ENCODE peak calls at places on chromosomes 2 and 18, in four cellular contexts. G is activated effector memory CD4-positive, alpha-beta T cell treated with anti-CD3 and anti-CD28 coated beads, Interleukin-2, amount 50 U/mL, for 16 hours; Z is CD8-positive, alpha-beta T cell; H is pancreas. N is an unnamed sample.

GRCh38 chr2:173943738-173944137 is 21.4 kb downstream of the SP3 start:
- DNase-seq in G (no peak), Z (no peak), H (no peak), N (no peak)

GRCh38 chr2:223901311-223901710 is 43.8 kb downstream of the WDFY1 start:
- DNase-seq in G (no peak), Z (no peak), H (no peak), N (no peak)

GRCh38 chr2:29314816-29315571 is 199.8 kb downstream of the CLIP4 start:
- DNase-seq in G (peak; percentile 82), Z (peak; percentile 55), H (no peak), N (no peak)

GRCh38 chr18:28781616-28782362 is 604.9 kb upstream of the CDH2 start:
- DNase-seq in G (no peak), Z (no peak), H (no peak), N (no peak)

GRCh38 chr2:177391822-177392372 is 676 bp upstream of the AGPS start:
- DNase-seq in G (no peak), Z (no peak), H (no peak), N (no peak)

GRCh38 chr2:10575566-10576300 is 114.0 kb downstream of the NOL10 start:
- DNase-seq in G (no peak), Z (no peak), H (no peak), N (no peak)

GRCh38 chr2:39516347-39517101 is 79.4 kb upstream of the MAP4K3 start:
- DNase-seq in G (no peak), Z (no peak), H (peak; percentile 39), N (peak; percentile 92)

GRCh38 chr2:232336241-232336736 is 42.3 kb upstream of the ALPP start:
- DNase-seq in G (peak; percentile 60), Z (no peak), H (peak; percentile 7), N (peak; percentile 50)

GRCh38 chr18:52945552-52945951 is 605.6 kb downstream of the DCC start:
- DNase-seq in G (no peak), Z (no peak), H (no peak), N (no peak)

GRCh38 chr2:11896386-11896785 is 150.0 kb downstream of the LPIN1 start:
- DNase-seq in G (no peak), Z (no peak), H (no peak), N (no peak)

GRCh38 chr2:182907081-182907830 is 40.8 kb upstream of the FRZB start:
- DNase-seq in G (no peak), Z (no peak), H (no peak), N (no peak)

GRCh38 chr2:177666408-177666807 is 273.8 kb downstream of the AGPS start:
- DNase-seq in G (no peak), Z (no peak), H (no peak), N (no peak)

GRCh38 chr2:233700028-233700635 is 7.4 kb downstream of the UGT1A6 start:
- DNase-seq in G (no peak), Z (no peak), H (no peak), N (no peak)

GRCh38 chr2:235616846-235617245 is 123.0 kb downstream of the AGAP1 start:
- DNase-seq in G (no peak), Z (no peak), H (no peak), N (no peak)

GRCh38 chr2:109486711-109487130 is 127.0 kb downstream of the SEPTIN10 start:
- DNase-seq in G (no peak), Z (no peak), H (no peak), N (no peak)

GRCh38 chr18:6058941-6059340 is 163.6 kb upstream of the TMEM200C start:
- DNase-seq in G (no peak), Z (no peak), H (no peak), N (no peak)

GRCh38 chr2:190979906-190980629 is 33.9 kb downstream of the STAT1 start:
- DNase-seq in G (no peak), Z (no peak), H (peak; percentile 42), N (peak; percentile 76)

GRCh38 chr2:102103992-102104871 is 38.3 kb upstream of the IL1R1 start:
- DNase-seq in G (peak; percentile 87), Z (peak; percentile 38), H (peak; percentile 44), N (peak; percentile 92)

GRCh38 chr2:152464853-152465470 is 130.0 kb downstream of the FMNL2 start:
- DNase-seq in G (no peak), Z (no peak), H (no peak), N (no peak)

GRCh38 chr2:10136187-10136934 is 13.8 kb downstream of the RRM2 start:
- DNase-seq in G (no peak), Z (no peak), H (no peak), N (peak; percentile 29)

GRCh38 chr2:33531345-33532059 is 55.1 kb downstream of the RASGRP3 start:
- DNase-seq in G (no peak), Z (no peak), H (no peak), N (no peak)

GRCh38 chr2:10678225-10678624 is 11.6 kb downstream of the NOL10 start:
- DNase-seq in G (no peak), Z (no peak), H (no peak), N (no peak)

GRCh38 chr2:58155160-58155778 is 85.9 kb downstream of the FANCL start:
- DNase-seq in G (no peak), Z (no peak), H (no peak), N (no peak)

GRCh38 chr2:216792222-216793001 is 67.5 kb downstream of the TNP1 start:
- DNase-seq in G (no peak), Z (no peak), H (no peak), N (peak; percentile 79)

GRCh38 chr18:57698571-57699276 is 77.1 kb upstream of the NARS1 start:
- DNase-seq in G (no peak), Z (no peak), H (no peak), N (no peak)

GRCh38 chr18:58578835-58579560 is 49.9 kb downstream of the ALPK2 start:
- DNase-seq in G (no peak), Z (no peak), H (no peak), N (no peak)

GRCh38 chr2:42169869-42170465 is 814 bp downstream of the EML4 start:
- DNase-seq in G (peak; percentile 65), Z (peak; percentile 25), H (no peak), N (no peak)

GRCh38 chr2:127643698-127644660 is 2.0 kb upstream of the GPR17 start:
- DNase-seq in G (no peak), Z (no peak), H (peak; percentile 3), N (no peak)

GRCh38 chr18:4750392-4751346 is 295.6 kb upstream of the DLGAP1 start:
- DNase-seq in G (no peak), Z (no peak), H (no peak), N (no peak)

GRCh38 chr2:238633426-238634328 is 206.9 kb downstream of the ASB1 start:
- DNase-seq in G (no peak), Z (no peak), H (no peak), N (no peak)

GRCh38 chr2:189131986-189132385 is 47.6 kb downstream of the COL5A2 start:
- DNase-seq in G (no peak), Z (no peak), H (no peak), N (no peak)

GRCh38 chr18:3164381-3164780 is 55.4 kb downstream of the MYOM1 start:
- DNase-seq in G (no peak), Z (no peak), H (no peak), N (no peak)

N was measured in sigmoid colon.